ENCODE peak calls at places on chromosomes 2 and 18, in four cellular contexts. H is HCT116, O is tibial artery, Z is choroid plexus epithelial cell. R is an unnamed sample.

GRCh38 chr2:52404046-52404445 is 1363.6 kb upstream of the CHAC2 start:
- DNase-seq in H (no peak), O (no peak), Z (no peak), R (no peak)

GRCh38 chr2:36459725-36460137 is 104.2 kb downstream of the CRIM1 start:
- DNase-seq in Z (peak; percentile 78), H (peak; percentile 64), O (no peak), R (no peak)

GRCh38 chr2:240232961-240233890 is 92.8 kb upstream of the OTOS start:
- DNase-seq in H (peak; percentile 88), Z (peak; percentile 80), O (peak; percentile 95), R (peak; percentile 86)

GRCh38 chr2:150528861-150529801 is 41.7 kb upstream of the RND3 start:
- DNase-seq in Z (peak; percentile 88), O (no peak), H (no peak), R (no peak)

GRCh38 chr2:189483571-189484415 is 42.5 kb downstream of the WDR75 start:
- DNase-seq in Z (no peak), O (no peak), H (no peak), R (no peak)

GRCh38 chr2:130385709-130386108 is 29.9 kb downstream of the PTPN18 start:
- DNase-seq in Z (no peak), H (no peak), O (no peak), R (no peak)

GRCh38 chr2:166314022-166314759 is 61.6 kb downstream of the SCN9A start:
- DNase-seq in O (no peak), Z (peak; percentile 83), H (no peak), R (no peak)

GRCh38 chr2:40371525-40372277 is 80.2 kb downstream of the SLC8A1 start:
- DNase-seq in H (no peak), O (peak; percentile 71), Z (peak; percentile 83), R (peak; percentile 53)

GRCh38 chr2:73776869-73777519 is 2.9 kb downstream of the DUSP11 start:
- DNase-seq in H (no peak), Z (peak; percentile 69), O (no peak), R (no peak)

GRCh38 chr18:65477450-65477849 is 273.4 kb upstream of the CDH7 start:
- DNase-seq in H (no peak), Z (no peak), O (no peak), R (no peak)

DNA sequence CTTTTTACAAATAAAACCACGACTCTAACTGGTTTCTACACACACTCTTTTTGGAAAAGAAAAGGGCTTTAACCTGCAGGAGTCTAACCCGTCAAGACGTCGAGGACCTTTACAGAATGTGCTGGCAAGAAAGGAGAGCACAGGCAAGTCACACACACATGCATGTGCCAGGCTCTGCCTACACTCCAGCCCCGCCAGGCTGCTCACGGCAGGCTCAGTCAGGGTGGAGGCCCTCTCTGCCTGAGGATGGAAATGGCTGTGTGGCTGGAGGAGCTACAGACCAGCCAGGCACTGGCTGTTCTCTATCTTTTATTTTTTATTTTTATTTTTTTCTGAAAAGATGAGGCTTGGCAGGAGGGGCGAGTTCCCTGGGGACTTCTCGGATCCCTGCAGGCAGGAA is 10.2 kb downstream of the SIX3 start:
- DNase-seq in H (no peak), Z (no peak), O (no peak), R (no peak)
- H3K4me3 ChIP-seq in H (no peak overlapping the region), Z (peak overlapping the region; percentile 46), O (peak overlapping the region; percentile 33), R (peak overlapping the region; percentile 35)

GRCh38 chr2:176514276-176514675 is 245.0 kb downstream of the MTX2 start:
- DNase-seq in H (no peak), Z (no peak), O (no peak), R (no peak)

GRCh38 chr2:176518823-176519222 is 249.6 kb downstream of the MTX2 start:
- DNase-seq in Z (no peak), O (no peak), H (no peak), R (peak; percentile 38)

GRCh38 chr2:176514805-176515500 is 245.7 kb downstream of the MTX2 start:
- DNase-seq in O (no peak), H (no peak), Z (no peak), R (no peak)

GRCh38 chr2:176521860-176522259 is 252.6 kb downstream of the MTX2 start:
- DNase-seq in H (no peak), O (no peak), Z (no peak), R (no peak)

DNA sequence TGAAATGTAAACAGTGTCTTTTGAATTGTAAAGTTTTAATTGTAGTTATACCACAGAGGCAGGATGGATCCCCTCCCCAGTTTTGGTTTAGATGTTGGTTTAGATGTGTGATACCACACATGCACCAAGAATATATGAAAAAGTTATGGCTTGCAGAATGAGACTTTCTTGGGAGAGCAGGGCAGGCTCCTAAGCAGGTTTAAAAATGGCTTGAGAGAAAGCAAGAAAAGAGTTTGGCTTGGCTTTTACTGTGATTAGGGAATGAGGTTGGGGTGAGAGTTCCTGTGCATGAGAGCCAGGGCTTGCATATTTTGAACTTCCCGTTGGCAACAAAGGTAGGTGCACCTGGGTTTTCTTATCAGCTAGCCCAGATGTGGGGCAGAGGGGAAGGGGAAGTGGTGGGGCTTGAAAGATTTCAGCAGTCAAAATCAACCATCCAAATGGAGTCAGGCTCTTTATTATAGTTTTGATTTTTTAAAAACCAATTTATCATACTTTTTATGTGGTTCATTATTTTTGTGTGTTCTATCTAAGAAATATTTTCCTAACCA is 246.9 kb downstream of the MTX2 start:
- DNase-seq in Z (no peak), O (no peak), H (no peak), R (no peak)
- H3K4me3 ChIP-seq in Z (no peak overlapping the region), O (no peak overlapping the region), H (no peak overlapping the region), R (no peak overlapping the region)

GRCh38 chr2:17255071-17255470 is 263.2 kb downstream of the RAD51AP2 start:
- DNase-seq in O (no peak), Z (no peak), H (no peak), R (no peak)
- H3K4me3 ChIP-seq in O (no peak overlapping the region), Z (no peak overlapping the region), H (no peak overlapping the region), R (no peak overlapping the region)

DNA sequence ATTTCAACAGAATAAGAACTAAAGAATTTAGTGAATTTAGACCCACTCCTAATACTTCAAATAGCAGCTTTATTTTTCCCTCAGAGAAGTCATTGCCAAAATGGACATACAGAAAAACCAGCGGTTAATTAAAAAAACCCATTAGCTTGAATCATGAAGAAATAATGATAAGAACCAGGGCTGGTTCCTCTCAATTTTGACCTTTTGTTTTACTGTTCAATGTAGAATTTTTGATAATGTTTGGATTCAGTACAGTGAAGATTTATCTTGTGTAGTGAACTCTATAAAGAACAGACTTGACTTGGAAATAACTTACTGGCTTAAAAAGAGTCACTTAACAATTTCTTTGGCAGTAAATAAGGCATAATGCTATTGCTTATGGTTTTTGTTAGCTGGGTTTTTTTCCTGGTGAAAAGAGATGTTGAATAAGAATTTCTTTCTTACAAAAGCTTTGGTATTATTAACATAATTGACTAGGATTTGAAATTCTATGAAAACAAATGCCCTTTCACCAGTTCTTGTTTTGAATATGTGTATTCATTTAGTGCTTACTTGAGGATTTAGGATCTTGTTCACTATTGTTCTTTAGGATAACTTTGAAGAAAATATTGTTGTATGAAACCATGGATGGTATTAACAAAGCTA is 73.4 kb upstream of the ITPRID2 start:
- DNase-seq in Z (no peak), O (no peak), H (no peak), R (no peak)
- H3K4me3 ChIP-seq in Z (no peak overlapping the region), O (no peak overlapping the region), H (no peak overlapping the region), R (no peak overlapping the region)

GRCh38 chr2:238682536-238682935 is 165.3 kb upstream of the TWIST2 start:
- DNase-seq in O (peak; percentile 38), Z (no peak), H (no peak), R (no peak)

GRCh38 chr2:238685327-238685709 is 162.6 kb upstream of the TWIST2 start:
- DNase-seq in H (no peak), Z (no peak), O (peak; percentile 44), R (no peak)

GRCh38 chr2:238686223-238686622 is 161.7 kb upstream of the TWIST2 start:
- DNase-seq in O (no peak), H (no peak), Z (no peak), R (no peak)

GRCh38 chr2:238685713-238686112 is 162.2 kb upstream of the TWIST2 start:
- DNase-seq in O (no peak), Z (no peak), H (no peak), R (no peak)

DNA sequence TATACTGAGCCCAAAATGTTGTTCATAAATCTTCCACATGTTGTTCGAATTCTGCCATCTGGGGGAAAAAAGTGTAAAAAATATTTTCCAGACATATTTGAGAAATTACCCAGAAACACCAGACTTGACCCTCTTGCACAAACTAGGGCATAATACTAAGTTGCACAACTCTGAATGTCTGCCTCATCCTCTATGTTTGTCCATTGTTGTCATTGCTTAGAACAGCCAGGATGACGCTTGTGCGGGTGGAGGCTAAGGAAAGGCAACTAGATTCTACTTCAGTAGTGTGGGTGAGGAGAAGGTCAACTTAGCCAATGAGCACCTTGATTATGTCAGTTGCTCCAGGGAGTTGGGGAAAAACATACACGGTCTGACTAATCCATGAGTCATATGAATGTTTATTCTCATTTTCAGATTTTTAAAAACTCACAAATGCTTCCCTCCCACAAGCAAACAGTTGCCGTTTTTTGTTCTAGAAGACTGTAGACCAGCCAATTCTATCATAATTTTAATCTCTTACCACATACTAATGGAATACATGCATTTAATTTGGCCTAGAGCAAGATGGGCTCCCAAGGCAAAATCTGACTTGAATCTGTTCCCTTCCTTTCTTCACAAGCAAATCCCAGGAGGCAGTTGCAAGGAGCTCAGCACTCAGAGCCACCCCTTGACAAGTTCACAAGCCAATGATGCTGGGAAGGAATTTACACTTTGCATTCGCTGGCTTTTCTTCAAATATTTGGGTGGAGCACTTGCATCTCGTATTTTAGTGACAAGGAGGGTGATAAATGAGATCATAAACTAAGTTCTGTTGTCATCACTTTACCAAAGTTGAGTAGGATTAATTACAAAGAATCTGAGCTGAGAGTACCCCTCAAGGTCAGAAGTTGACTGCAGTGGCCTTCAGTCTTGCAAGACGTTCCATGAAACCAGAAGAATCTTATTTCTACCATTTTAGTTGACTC is 163.2 kb upstream of the TWIST2 start:
- DNase-seq in O (peak; percentile 74), Z (peak; percentile 99), H (peak; percentile 80), R (no peak)
- H3K4me3 ChIP-seq in O (no peak overlapping the region), Z (no peak overlapping the region), H (no peak overlapping the region), R (no peak overlapping the region)

DNA sequence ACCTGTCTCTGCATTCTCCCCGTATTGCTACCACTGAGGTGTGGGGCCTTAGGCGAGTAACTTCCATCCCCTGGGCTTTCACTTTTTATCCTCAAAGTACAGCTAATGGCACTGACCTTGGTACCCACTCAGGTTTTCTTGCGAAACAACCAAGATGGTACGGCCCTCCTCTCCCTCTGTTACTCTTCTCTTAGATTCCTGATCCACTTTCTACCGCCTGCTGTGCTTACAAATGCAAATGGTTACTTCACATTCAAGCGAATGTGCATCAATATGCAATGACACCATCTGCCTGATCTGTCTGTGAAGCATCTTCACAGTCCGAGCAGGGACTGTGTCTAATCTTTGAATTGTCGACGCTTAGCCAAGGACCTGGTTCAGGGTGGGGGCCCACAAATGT is 112.2 kb downstream of the TRIB2 start:
- DNase-seq in H (no peak), O (no peak), Z (no peak), R (no peak)
- H3K4me3 ChIP-seq in H (no peak overlapping the region), O (no peak overlapping the region), Z (no peak overlapping the region), R (no peak overlapping the region)

GRCh38 chr2:68291317-68291716 is 28.4 kb downstream of the CNRIP1 start:
- DNase-seq in O (no peak), Z (no peak), H (no peak), R (no peak)
- H3K4me3 ChIP-seq in O (no peak overlapping the region), Z (no peak overlapping the region), H (no peak overlapping the region), R (no peak overlapping the region)

GRCh38 chr18:9806905-9807304 is 78.9 kb upstream of the TXNDC2 start:
- DNase-seq in O (no peak), Z (no peak), H (no peak), R (no peak)

GRCh38 chr18:9808190-9808529 is 77.6 kb upstream of the TXNDC2 start:
- DNase-seq in O (no peak), H (no peak), Z (no peak), R (no peak)

GRCh38 chr18:9810216-9810804 is 75.5 kb upstream of the TXNDC2 start:
- DNase-seq in Z (peak; percentile 54), O (no peak), H (no peak), R (no peak)

GRCh38 chr18:9809686-9810085 is 76.1 kb upstream of the TXNDC2 start:
- DNase-seq in H (no peak), O (no peak), Z (no peak), R (no peak)

GRCh38 chr18:9808530-9809241 is 77.1 kb upstream of the TXNDC2 start:
- DNase-seq in O (peak; percentile 69), H (no peak), Z (no peak), R (no peak)
- H3K4me3 ChIP-seq in O (no peak overlapping the region), H (no peak overlapping the region), Z (no peak overlapping the region), R (peak overlapping the region; percentile 16)

R was measured in heart right ventricle.